ENCODE peak calls at places on chromosome 15, in six cellular contexts. F is K562, B is HepG2, V is GM12891, S is H1, J is GM12878. U is an unnamed sample.

GRCh38 chr15:79924379-79924778 is 27.6 kb upstream of the MTHFS start:
- DNase-seq in V (no peak), J (no peak), B (no peak), S (no peak), F (no peak), U (no peak)

GRCh38 chr15:73987646-73988045 is 4.4 kb downstream of the STOML1 start:
- DNase-seq in S (no peak), V (no peak), B (no peak), F (no peak), J (no peak), U (no peak)

GRCh38 chr15:50523736-50524318 is 22.6 kb downstream of the USP50 start:
- DNase-seq in V (no peak), F (no peak), B (no peak), J (no peak), S (no peak), U (no peak)

GRCh38 chr15:63560741-63561448 is 36.3 kb upstream of the FBXL22 start:
- DNase-seq in B (no peak), S (no peak), F (no peak), J (no peak), V (no peak), U (no peak)

GRCh38 chr15:55279746-55280351 is 9.8 kb downstream of the RAB27A start:
- DNase-seq in B (peak), J (peak), V (no peak), F (peak), S (no peak), U (no peak)

GRCh38 chr15:63476229-63476632 is 28.2 kb upstream of the USP3 start:
- DNase-seq in B (peak), F (no peak), S (no peak), J (no peak), V (no peak), U (no peak)

GRCh38 chr15:63392355-63393009 is 10.8 kb upstream of the CA12 start:
- DNase-seq in S (no peak), F (peak), J (no peak), V (no peak), B (no peak), U (no peak)

GRCh38 chr15:66565731-66566130 is at the start of gene LCTL:
- DNase-seq in F (peak), J (no peak), S (peak), B (peak), V (no peak), U (no peak)

GRCh38 chr15:85458764-85459163 is 78.4 kb downstream of the AKAP13 start:
- DNase-seq in J (no peak), S (no peak), V (no peak), F (no peak), B (no peak), U (no peak)

GRCh38 chr15:57485869-57486268 is 105.8 kb upstream of the MYZAP start:
- DNase-seq in S (no peak), J (no peak), F (no peak), V (no peak), B (peak), U (no peak)

GRCh38 chr15:41354371-41354770 is 21.7 kb downstream of the NUSAP1 start:
- DNase-seq in V (no peak), J (no peak), F (no peak), S (no peak), B (no peak), U (no peak)

GRCh38 chr15:74320358-74321247 is 46.8 kb downstream of the CYP11A1 start:
- DNase-seq in S (peak), F (peak), J (no peak), V (no peak), B (peak), U (peak)

GRCh38 chr15:63484433-63484832 is 20.0 kb upstream of the USP3 start:
- DNase-seq in F (no peak), J (no peak), V (no peak), B (no peak), S (no peak), U (no peak)

GRCh38 chr15:25068696-25069095 is 113.9 kb downstream of the SNRPN start:
- DNase-seq in V (no peak), F (no peak), S (no peak), B (no peak), J (no peak), U (no peak)

GRCh38 chr15:81194723-81195122 is 2.0 kb upstream of the IL16 start:
- DNase-seq in S (no peak), V (no peak), J (no peak), B (no peak), F (no peak), U (no peak)

GRCh38 chr15:25345943-25346342 is 92.9 kb downstream of the UBE3A start:
- DNase-seq in V (no peak), S (peak), J (no peak), B (peak), F (no peak), U (no peak)

GRCh38 chr15:62770752-62771151 is 271.8 kb upstream of the TPM1 start:
- DNase-seq in J (no peak), B (no peak), S (no peak), F (no peak), V (no peak), U (no peak)

GRCh38 chr15:46786886-46787285 is 930.4 kb upstream of the SEMA6D start:
- DNase-seq in F (no peak), B (no peak), V (no peak), J (no peak), S (no peak), U (no peak)

GRCh38 chr15:69823223-69823907 is 274.4 kb downstream of the TLE3 start:
- DNase-seq in V (no peak), B (no peak), F (peak), S (no peak), J (no peak), U (no peak)

GRCh38 chr15:79858469-79858868 is 38.3 kb downstream of the MTHFS start:
- DNase-seq in V (no peak), B (no peak), J (no peak), S (no peak), F (no peak), U (no peak)

GRCh38 chr15:88083828-88084760 is 172.4 kb downstream of the NTRK3 start:
- DNase-seq in V (no peak), J (no peak), S (no peak), F (no peak), B (no peak), U (no peak)

GRCh38 chr15:66912001-66912400 is 153.4 kb upstream of the SMAD3 start:
- DNase-seq in J (no peak), S (no peak), V (no peak), F (no peak), B (no peak), U (no peak)

GRCh38 chr15:99157456-99157855 is 52.6 kb downstream of the SYNM start:
- DNase-seq in J (no peak), V (no peak), S (no peak), B (no peak), F (no peak), U (no peak)

GRCh38 chr15:74889390-74889881 is 406 bp upstream of the MPI start:
- DNase-seq in B (no peak), F (peak), V (no peak), S (peak), J (no peak), U (no peak)

GRCh38 chr15:48493763-48494225 is 151.7 kb downstream of the FBN1 start:
- DNase-seq in F (no peak), B (no peak), J (no peak), S (no peak), V (no peak), U (no peak)

GRCh38 chr15:39434126-39434525 is 146.8 kb upstream of the THBS1 start:
- DNase-seq in B (peak), F (no peak), V (no peak), S (no peak), J (no peak), U (no peak)

GRCh38 chr15:76576526-76577279 is 240.1 kb downstream of the ISL2 start:
- DNase-seq in J (peak), V (no peak), S (no peak), B (peak), F (no peak), U (no peak)

GRCh38 chr15:63498815-63499549 is 5.4 kb upstream of the USP3 start:
- DNase-seq in S (no peak), V (no peak), F (no peak), B (no peak), J (no peak), U (no peak)

GRCh38 chr15:51232581-51232980 is 105.8 kb downstream of the CYP19A1 start:
- DNase-seq in B (no peak), F (no peak), S (no peak), V (no peak), J (no peak), U (no peak)

GRCh38 chr15:96339662-96340347 is 9.3 kb downstream of the NR2F2 start:
- DNase-seq in V (no peak), B (no peak), F (no peak), J (no peak), S (no peak), U (no peak)

GRCh38 chr15:67024322-67024997 is 40.9 kb upstream of the SMAD3 start:
- DNase-seq in S (no peak), J (peak), V (no peak), B (peak), F (peak), U (no peak)

GRCh38 chr15:85475317-85475701 is 94.9 kb downstream of the AKAP13 start:
- DNase-seq in F (no peak), V (no peak), S (no peak), J (peak), B (no peak), U (no peak)

GRCh38 chr15:48062476-48062875 is 58.3 kb upstream of the SLC24A5 start:
- DNase-seq in S (no peak), F (no peak), J (no peak), V (no peak), B (no peak), U (no peak)

GRCh38 chr15:25690673-25691543 is 172.2 kb downstream of the ATP10A start:
- DNase-seq in B (no peak), V (no peak), J (no peak), F (no peak), S (no peak), U (no peak)

GRCh38 chr15:58171476-58172061 is 33.4 kb downstream of the AQP9 start:
- DNase-seq in B (no peak), V (no peak), F (no peak), J (no peak), S (no peak), U (no peak)

GRCh38 chr15:38041576-38041975 is 107.1 kb downstream of the TMCO5A start:
- DNase-seq in J (no peak), B (no peak), S (no peak), F (no peak), V (no peak), U (no peak)

GRCh38 chr15:35557544-35557943 is 11.6 kb upstream of the DPH6 start:
- DNase-seq in B (peak), V (no peak), S (no peak), J (no peak), F (peak), U (no peak)

DNA sequence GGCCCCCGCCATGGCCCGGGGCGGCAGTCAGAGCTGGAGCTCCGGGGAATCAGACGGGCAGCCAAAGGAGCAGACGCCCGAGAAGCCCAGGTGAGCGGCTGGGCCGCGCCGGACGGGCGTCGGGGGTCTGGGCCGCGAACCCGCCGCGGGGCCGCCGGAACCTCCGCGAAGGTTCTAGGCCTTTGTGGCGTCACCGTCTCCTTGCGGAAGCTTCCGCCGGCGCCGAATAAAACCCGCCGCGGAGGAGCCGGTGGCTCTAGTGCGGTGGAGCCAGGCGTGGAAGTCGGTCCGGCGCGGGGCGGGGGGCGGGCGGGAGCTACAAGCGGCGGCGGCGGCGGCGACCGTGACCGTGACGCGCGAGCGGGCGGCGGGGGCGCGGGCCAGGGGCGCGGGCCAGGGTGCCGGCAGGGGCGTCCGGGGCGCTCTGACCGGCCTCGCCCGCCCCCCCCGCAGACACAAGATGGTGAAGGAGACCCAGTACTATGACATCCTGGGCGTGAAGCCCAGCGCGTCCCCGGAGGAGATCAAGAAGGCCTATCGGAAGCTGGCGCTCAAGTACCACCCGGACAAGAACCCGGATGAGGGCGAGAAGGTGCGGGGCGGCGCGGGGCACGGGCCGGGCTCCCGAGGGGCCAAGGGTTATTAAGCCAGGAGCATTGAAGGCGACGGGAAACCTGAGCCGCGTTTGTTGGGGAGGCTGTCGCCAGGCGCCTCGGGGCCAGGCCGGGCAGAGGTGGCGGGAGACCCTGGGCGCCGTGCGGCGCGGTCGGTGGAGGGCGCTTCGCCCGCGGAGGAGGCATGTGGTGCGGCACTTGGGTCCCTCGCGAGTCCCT is at the start of gene DNAJA4:
- DNase-seq in F (no peak), B (no peak), S (peak), V (peak), J (no peak), U (peak)
- TF ChIP-seq TAF1 in F (no peak), B (no peak), S (peak), V (no peak), J (no peak), U (no peak)

DNA sequence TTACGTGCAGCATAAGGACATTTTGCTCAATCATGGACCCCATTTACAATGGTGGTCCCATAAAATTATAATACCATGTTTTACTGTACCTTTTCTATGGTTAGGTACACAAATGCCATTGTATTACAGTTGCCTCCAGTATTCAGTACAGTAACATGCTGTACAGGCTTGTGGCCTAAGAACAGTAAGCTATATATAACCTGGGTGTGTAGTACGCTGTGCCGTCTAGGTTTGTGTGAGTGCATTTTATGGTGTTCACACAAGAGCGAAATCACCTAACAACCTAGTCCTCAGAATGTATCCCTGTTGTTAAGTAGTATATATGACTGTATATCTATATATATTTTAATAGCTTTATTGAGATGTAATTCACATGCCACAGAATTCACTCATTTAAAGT is 12.5 kb downstream of the ASB7 start:
- DNase-seq in J (no peak), B (no peak), V (no peak), F (no peak), S (no peak), U (no peak)
- TF ChIP-seq POLR2AphosphoS5 in J (no peak), B (no peak), V (no peak), F (no peak), S (no peak), U (no peak)

GRCh38 chr15:90933310-90933709 is 961 bp upstream of the HDDC3 start:
- DNase-seq in V (no peak), J (no peak), B (no peak), S (no peak), F (peak), U (no peak)
- TF ChIP-seq POLR2A in V (no peak), J (no peak), B (no peak), S (no peak), F (no peak), U (no peak)

DNA sequence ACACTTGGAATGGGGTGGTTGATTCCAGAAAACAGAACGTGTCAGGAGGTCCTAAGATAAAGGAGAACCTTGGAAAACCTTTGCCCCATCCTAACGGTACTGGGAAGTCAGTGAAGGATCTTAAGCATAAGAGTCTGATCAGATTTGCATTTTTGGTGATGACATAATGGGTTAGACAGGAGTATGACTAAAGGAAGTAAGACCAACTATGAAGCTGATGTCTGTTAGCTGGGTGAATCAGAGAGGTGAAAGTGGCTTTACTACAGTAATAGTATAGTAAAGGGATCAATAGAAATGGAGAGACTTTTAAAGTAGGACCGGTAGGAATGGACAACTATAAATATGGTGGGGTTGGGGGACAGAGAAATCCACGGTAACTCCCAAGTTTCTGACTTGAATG is 12.6 kb downstream of the GTF2A2 start:
- DNase-seq in J (no peak), V (no peak), F (no peak), B (no peak), S (no peak), U (no peak)
- TF ChIP-seq TAF1 in J (no peak), V (no peak), F (no peak), B (no peak), S (no peak), U (no peak)

DNA sequence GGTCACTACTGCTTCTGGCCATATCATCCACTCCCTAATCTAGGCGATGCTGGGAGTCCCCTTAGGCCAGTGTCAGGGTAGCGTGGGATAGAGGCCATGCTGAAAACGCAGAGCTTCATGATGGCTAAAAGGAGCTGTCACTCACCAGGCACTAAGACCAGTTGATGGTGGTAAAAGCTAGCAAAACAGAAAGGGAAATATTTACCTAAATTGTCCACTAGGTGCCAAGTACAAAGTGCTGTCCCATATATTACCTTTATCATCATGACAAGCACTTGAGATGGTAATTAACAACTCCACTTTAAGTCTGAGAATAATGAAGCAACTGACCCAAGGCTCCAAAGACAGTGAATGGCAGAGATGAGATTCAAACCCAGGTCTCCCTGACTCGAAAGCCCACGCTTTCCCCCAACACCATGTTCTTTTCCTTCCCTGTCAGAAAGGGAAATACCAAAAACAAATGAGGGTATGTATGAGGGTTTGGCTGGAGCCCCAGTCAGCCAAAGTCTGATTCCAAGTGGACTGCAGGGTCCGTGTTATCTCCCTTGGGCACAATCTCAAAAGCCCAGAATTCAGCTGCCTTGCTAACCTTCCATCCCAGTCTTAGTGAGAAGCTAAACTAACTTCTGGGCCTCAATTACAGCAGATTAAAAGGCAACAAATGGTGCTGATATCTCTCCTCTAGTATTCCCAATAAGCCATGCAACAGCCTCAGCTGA is 84.7 kb downstream of the RBPMS2 start:
- DNase-seq in B (no peak), V (no peak), S (no peak), J (no peak), F (no peak), U (no peak)
- TF ChIP-seq POLR2AphosphoS5 in B (no peak), V (no peak), S (peak), J (no peak), F (no peak), U (no peak)

GRCh38 chr15:72375846-72376581 is at the start of gene HEXA:
- DNase-seq in F (peak), V (peak), B (peak), J (peak), S (peak), U (peak)
- TF ChIP-seq POLR2A in F (peak), V (peak), B (peak), J (peak), S (peak), U (peak)

DNA sequence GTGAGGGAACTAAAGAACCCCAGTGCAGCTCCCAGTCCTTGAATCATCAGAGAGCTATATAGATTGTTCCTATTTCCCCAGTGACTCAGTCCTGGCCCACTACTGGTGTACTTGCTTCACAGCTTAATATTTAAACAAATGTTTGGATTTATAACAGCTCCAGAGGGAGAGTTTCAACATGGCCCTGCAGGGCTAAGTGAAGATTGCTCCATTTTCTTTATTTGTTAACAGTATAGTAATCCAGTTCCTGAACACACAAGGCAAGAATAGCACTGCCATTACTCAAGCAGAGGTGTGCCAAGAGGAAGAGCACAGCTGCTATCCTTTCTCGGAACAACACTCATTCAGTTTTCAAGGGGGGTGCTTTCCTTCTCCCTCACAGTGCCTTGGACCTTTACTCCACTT is 6.5 kb downstream of the SQOR start:
- DNase-seq in F (no peak), S (no peak), J (no peak), B (peak), V (no peak), U (no peak)
- TF ChIP-seq TAF1 in F (no peak), S (no peak), J (no peak), B (no peak), V (no peak), U (no peak)